ENCODE peak calls at places on chromosome 14, in nine cellular contexts. X is Peyer's patch; P is activated T-helper 1 cell treated with anti-CD3 and anti-CD28 coated beads, Interleukin-12 subunit alpha, Interleukin-12 subunit beta, Interleukin-2, Interleukin-4 antibody, amounts not matched to agents 30 ng/mL and 10 ng/mL and 1 ng/mL, durations not matched to agents 14 hours and 24 hours and 36 hours; W is endothelial cell; F is aorta; Q is HEK293T; O is natural killer cell; I is left ventricle myocardium superior; C is mucosa of descending colon. H is an unnamed sample.

GRCh38 chr14:71175491-71175890 is 268.2 kb downstream of the PCNX1 start:
- DNase-seq in X (no peak), P (no peak), W (no peak), F (no peak), Q (no peak), O (no peak), I (no peak), C (no peak), H (no peak)

GRCh38 chr14:73463411-73463810 is 5.1 kb upstream of the NUMB start:
- DNase-seq in X (no peak), P (peak; percentile 43), W (no peak), F (peak; percentile 81), Q (no peak), O (no peak), I (no peak), C (no peak), H (peak; percentile 60)

GRCh38 chr14:30757082-30757481 is 117.3 kb upstream of the COCH start:
- DNase-seq in X (no peak), P (no peak), W (no peak), F (no peak), Q (no peak), O (no peak), I (no peak), C (no peak), H (no peak)

GRCh38 chr14:91245029-91245428 is 525 bp upstream of the GPR68 start:
- DNase-seq in X (no peak), P (peak; percentile 60), W (no peak), F (no peak), Q (no peak), O (no peak), I (no peak), C (peak; percentile 77), H (no peak)

GRCh38 chr14:65006251-65006721 is 19.6 kb downstream of the FNTB start:
- DNase-seq in X (no peak), P (no peak), W (no peak), F (no peak), Q (no peak), O (no peak), I (no peak), C (no peak), H (no peak)

GRCh38 chr14:74302160-74302628 is 540 bp downstream of the ABCD4 start:
- DNase-seq in X (no peak), P (no peak), W (no peak), F (no peak), Q (peak; percentile 58), O (no peak), I (no peak), C (no peak), H (peak; percentile 70)

GRCh38 chr14:75437201-75438143 is 9.7 kb downstream of the JDP2 start:
- DNase-seq in X (no peak), P (no peak), W (no peak), F (no peak), Q (no peak), O (no peak), I (no peak), C (no peak), H (no peak)

GRCh38 chr14:43003845-43004244 is 1397.2 kb downstream of the LRFN5 start:
- DNase-seq in X (no peak), P (no peak), W (no peak), F (no peak), Q (peak; percentile 5), O (no peak), I (no peak), C (no peak), H (no peak)

GRCh38 chr14:95545769-95546168 is 10.9 kb downstream of the GLRX5 start:
- DNase-seq in X (no peak), P (no peak), W (no peak), F (no peak), Q (no peak), O (no peak), I (no peak), C (no peak), H (peak; percentile 83)

GRCh38 chr14:74913986-74914573 is 9.0 kb downstream of the RPS6KL1 start:
- DNase-seq in X (no peak), P (no peak), W (peak; percentile 67), F (peak; percentile 30), Q (peak; percentile 70), O (no peak), I (peak; percentile 74), C (no peak), H (peak; percentile 47)

GRCh38 chr14:90513151-90514014 is 116.6 kb downstream of the CALM1 start:
- DNase-seq in X (peak; percentile 90), P (no peak), W (peak; percentile 41), F (peak; percentile 87), Q (no peak), O (no peak), I (peak; percentile 93), C (peak; percentile 93), H (no peak)

GRCh38 chr14:26199599-26200370 is 398.0 kb downstream of the NOVA1 start:
- DNase-seq in X (no peak), P (no peak), W (no peak), F (no peak), Q (no peak), O (no peak), I (no peak), C (no peak), H (no peak)

GRCh38 chr14:72401632-72402428 is 469.6 kb downstream of the RGS6 start:
- DNase-seq in X (no peak), P (peak; percentile 14), W (no peak), F (no peak), Q (no peak), O (no peak), I (no peak), C (no peak), H (no peak)

GRCh38 chr14:95329941-95330340 is 10.2 kb upstream of the CLMN start:
- DNase-seq in X (no peak), P (no peak), W (no peak), F (no peak), Q (no peak), O (no peak), I (no peak), C (no peak), H (no peak)

GRCh38 chr14:24418492-24418873 is 11.0 kb downstream of the CBLN3 start:
- DNase-seq in X (peak; percentile 72), P (no peak), W (no peak), F (no peak), Q (no peak), O (no peak), I (no peak), C (peak; percentile 70), H (no peak)

GRCh38 chr14:61643546-61643945 is 51.8 kb upstream of the HIF1A start:
- DNase-seq in X (no peak), P (no peak), W (no peak), F (no peak), Q (no peak), O (no peak), I (no peak), C (no peak), H (no peak)

GRCh38 chr14:73142216-73142615 is 5.9 kb downstream of the PSEN1 start:
- DNase-seq in X (no peak), P (no peak), W (no peak), F (no peak), Q (no peak), O (no peak), I (no peak), C (no peak), H (no peak)

GRCh38 chr14:99257673-99258221 is 14.2 kb downstream of the BCL11B start:
- DNase-seq in X (no peak), P (no peak), W (no peak), F (no peak), Q (no peak), O (no peak), I (no peak), C (no peak), H (no peak)

GRCh38 chr14:96256420-96256819 is 410 bp downstream of the BDKRB1 start:
- DNase-seq in X (peak; percentile 5), P (no peak), W (no peak), F (no peak), Q (no peak), O (no peak), I (no peak), C (no peak), H (no peak)

GRCh38 chr14:37711499-37712475 is 116.4 kb downstream of the TTC6 start:
- DNase-seq in X (no peak), P (no peak), W (no peak), F (no peak), Q (no peak), O (no peak), I (no peak), C (no peak), H (no peak)

GRCh38 chr14:92040431-92041040 is 677 bp upstream of the TRIP11 start:
- DNase-seq in X (no peak), P (peak; percentile 4), W (peak; percentile 14), F (no peak), Q (peak; percentile 34), O (no peak), I (no peak), C (no peak), H (no peak)

GRCh38 chr14:23079716-23080115 is 15.2 kb downstream of the ACIN1 start:
- DNase-seq in X (no peak), P (no peak), W (no peak), F (no peak), Q (no peak), O (no peak), I (no peak), C (no peak), H (no peak)

GRCh38 chr14:61321385-61322010 is at the start of gene PRKCH:
- DNase-seq in X (peak; percentile 89), P (peak; percentile 82), W (peak; percentile 74), F (peak; percentile 89), Q (peak; percentile 68), O (peak; percentile 78), I (peak; percentile 82), C (peak; percentile 89), H (peak; percentile 38)

GRCh38 chr14:39102265-39102968 is 618 bp downstream of the SEC23A start:
- DNase-seq in X (no peak), P (peak; percentile 4), W (no peak), F (no peak), Q (peak; percentile 26), O (peak; percentile 17), I (no peak), C (no peak), H (peak; percentile 52)

GRCh38 chr14:66568220-66568619 is 60.3 kb downstream of the GPHN start:
- DNase-seq in X (no peak), P (no peak), W (no peak), F (no peak), Q (no peak), O (no peak), I (no peak), C (no peak), H (no peak)

GRCh38 chr14:104316723-104317499 is 178.5 kb downstream of the KIF26A start:
- DNase-seq in X (peak; percentile 38), P (no peak), W (peak; percentile 2), F (peak; percentile 58), Q (no peak), O (no peak), I (no peak), C (no peak), H (no peak)

GRCh38 chr14:99224116-99224910 is 47.7 kb downstream of the BCL11B start:
- DNase-seq in X (no peak), P (no peak), W (no peak), F (no peak), Q (no peak), O (no peak), I (no peak), C (no peak), H (no peak)

GRCh38 chr14:52048641-52049204 is 20.1 kb downstream of the NID2 start:
- DNase-seq in X (no peak), P (no peak), W (no peak), F (no peak), Q (no peak), O (no peak), I (no peak), C (no peak), H (no peak)

GRCh38 chr14:75141967-75142366 is 15.1 kb upstream of the NEK9 start:
- DNase-seq in X (no peak), P (no peak), W (peak; percentile 18), F (no peak), Q (peak; percentile 25), O (no peak), I (no peak), C (no peak), H (no peak)

GRCh38 chr14:101004954-101005353 is 101.4 kb upstream of the RTL1 start:
- DNase-seq in X (no peak), P (no peak), W (no peak), F (peak; percentile 61), Q (no peak), O (no peak), I (no peak), C (no peak), H (no peak)

GRCh38 chr14:99055816-99056215 is 216.2 kb downstream of the BCL11B start:
- DNase-seq in X (peak; percentile 51), P (peak; percentile 21), W (no peak), F (no peak), Q (no peak), O (peak; percentile 59), I (no peak), C (no peak), H (no peak)

H was measured in SW 1271.